ENCODE peak calls at places on chromosome 13, in seven cellular contexts. One of them, this sample, is unnamed.

GRCh38 chr13:59846845-59847620 is 316.7 kb downstream of the DIAPH3 start:
- DNase-seq in GM12878: no peak
- DNase-seq in prostate gland: no peak
- DNase-seq in transverse colon: no peak
- DNase-seq in H1: no peak
- DNase-seq in stomach: no peak
- DNase-seq in suprapubic skin: no peak
- DNase-seq in this sample: no peak

GRCh38 chr13:98804336-98804855 is 51.9 kb upstream of the SLC15A1 start:
- DNase-seq in GM12878: no peak
- DNase-seq in prostate gland: no peak
- DNase-seq in stomach: no peak
- DNase-seq in H1: peak
- DNase-seq in suprapubic skin: no peak
- DNase-seq in transverse colon: no peak
- DNase-seq in this sample: no peak

GRCh38 chr13:69579351-69579750 is 528.3 kb upstream of the ATXN8OS start:
- DNase-seq in prostate gland: no peak
- DNase-seq in suprapubic skin: no peak
- DNase-seq in GM12878: no peak
- DNase-seq in stomach: no peak
- DNase-seq in transverse colon: no peak
- DNase-seq in H1: no peak
- DNase-seq in this sample: no peak

GRCh38 chr13:51912091-51912490 is 50.3 kb downstream of the CCDC70 start:
- DNase-seq in stomach: peak
- DNase-seq in GM12878: no peak
- DNase-seq in suprapubic skin: peak
- DNase-seq in prostate gland: peak
- DNase-seq in transverse colon: no peak
- DNase-seq in H1: no peak
- DNase-seq in this sample: no peak

GRCh38 chr13:31945202-31945978 is 86.2 kb upstream of the FRY start:
- DNase-seq in H1: no peak
- DNase-seq in GM12878: no peak
- DNase-seq in stomach: peak
- DNase-seq in suprapubic skin: peak
- DNase-seq in prostate gland: peak
- DNase-seq in transverse colon: peak
- DNase-seq in this sample: no peak

GRCh38 chr13:41544824-41545707 is 87.7 kb downstream of the RGCC start:
- DNase-seq in H1: no peak
- DNase-seq in suprapubic skin: no peak
- DNase-seq in transverse colon: no peak
- DNase-seq in stomach: no peak
- DNase-seq in prostate gland: no peak
- DNase-seq in GM12878: no peak
- DNase-seq in this sample: no peak

GRCh38 chr13:107025991-107026390 is 458.1 kb upstream of the ARGLU1 start:
- DNase-seq in stomach: no peak
- DNase-seq in suprapubic skin: no peak
- DNase-seq in H1: no peak
- DNase-seq in GM12878: no peak
- DNase-seq in prostate gland: peak
- DNase-seq in transverse colon: no peak
- DNase-seq in this sample: no peak

GRCh38 chr13:35720690-35721554 is 244.4 kb upstream of the MAB21L1 start:
- DNase-seq in GM12878: no peak
- DNase-seq in prostate gland: peak
- DNase-seq in transverse colon: peak
- DNase-seq in stomach: peak
- DNase-seq in suprapubic skin: no peak
- DNase-seq in H1: peak
- DNase-seq in this sample: peak

GRCh38 chr13:33119886-33120543 is 103.8 kb downstream of the KL start:
- DNase-seq in H1: no peak
- DNase-seq in suprapubic skin: no peak
- DNase-seq in stomach: no peak
- DNase-seq in transverse colon: no peak
- DNase-seq in GM12878: no peak
- DNase-seq in prostate gland: peak
- DNase-seq in this sample: no peak

GRCh38 chr13:33125821-33126570 is 109.8 kb downstream of the KL start:
- DNase-seq in stomach: no peak
- DNase-seq in prostate gland: peak
- DNase-seq in H1: no peak
- DNase-seq in GM12878: no peak
- DNase-seq in suprapubic skin: peak
- DNase-seq in transverse colon: no peak
- DNase-seq in this sample: no peak

GRCh38 chr13:38147050-38147449 is 202.6 kb upstream of the UFM1 start:
- DNase-seq in transverse colon: no peak
- DNase-seq in H1: no peak
- DNase-seq in suprapubic skin: no peak
- DNase-seq in stomach: no peak
- DNase-seq in GM12878: no peak
- DNase-seq in prostate gland: peak
- DNase-seq in this sample: no peak

GRCh38 chr13:113161433-113161832 is 3.0 kb downstream of the PROZ start:
- DNase-seq in transverse colon: no peak
- DNase-seq in prostate gland: no peak
- DNase-seq in GM12878: no peak
- DNase-seq in suprapubic skin: no peak
- DNase-seq in stomach: no peak
- DNase-seq in H1: no peak
- DNase-seq in this sample: no peak

GRCh38 chr13:37109080-37109678 is 3.7 kb upstream of the CSNK1A1L start:
- DNase-seq in GM12878: no peak
- DNase-seq in H1: no peak
- DNase-seq in prostate gland: no peak
- DNase-seq in transverse colon: no peak
- DNase-seq in stomach: no peak
- DNase-seq in suprapubic skin: no peak
- DNase-seq in this sample: no peak

GRCh38 chr13:21050288-21051197 is 10.8 kb downstream of the LATS2 start:
- DNase-seq in suprapubic skin: no peak
- DNase-seq in prostate gland: no peak
- DNase-seq in GM12878: no peak
- DNase-seq in H1: peak
- DNase-seq in transverse colon: no peak
- DNase-seq in stomach: no peak
- DNase-seq in this sample: no peak

GRCh38 chr13:51728275-51728673 is 75.7 kb downstream of the DHRS12 start:
- DNase-seq in stomach: no peak
- DNase-seq in GM12878: no peak
- DNase-seq in H1: no peak
- DNase-seq in suprapubic skin: no peak
- DNase-seq in prostate gland: no peak
- DNase-seq in transverse colon: no peak
- DNase-seq in this sample: no peak

GRCh38 chr13:37443538-37443937 is 155.0 kb downstream of the POSTN start:
- DNase-seq in stomach: no peak
- DNase-seq in H1: no peak
- DNase-seq in suprapubic skin: no peak
- DNase-seq in GM12878: no peak
- DNase-seq in transverse colon: no peak
- DNase-seq in prostate gland: no peak
- DNase-seq in this sample: no peak

GRCh38 chr13:60627071-60627686 is 230.2 kb downstream of the TDRD3 start:
- DNase-seq in H1: peak
- DNase-seq in prostate gland: no peak
- DNase-seq in stomach: no peak
- DNase-seq in transverse colon: no peak
- DNase-seq in suprapubic skin: no peak
- DNase-seq in GM12878: no peak
- DNase-seq in this sample: no peak

GRCh38 chr13:72204291-72204690 is 337.3 kb upstream of the DACH1 start:
- DNase-seq in H1: no peak
- DNase-seq in suprapubic skin: no peak
- DNase-seq in transverse colon: no peak
- DNase-seq in prostate gland: no peak
- DNase-seq in stomach: no peak
- DNase-seq in GM12878: no peak
- DNase-seq in this sample: no peak

GRCh38 chr13:42064259-42064658 is 15.8 kb downstream of the DGKH start:
- DNase-seq in suprapubic skin: no peak
- DNase-seq in stomach: no peak
- DNase-seq in transverse colon: no peak
- DNase-seq in prostate gland: no peak
- DNase-seq in H1: no peak
- DNase-seq in GM12878: no peak
- DNase-seq in this sample: no peak

GRCh38 chr13:110106726-110107125 is 200.2 kb downstream of the COL4A1 start:
- DNase-seq in GM12878: no peak
- DNase-seq in transverse colon: peak
- DNase-seq in prostate gland: no peak
- DNase-seq in H1: no peak
- DNase-seq in suprapubic skin: peak
- DNase-seq in stomach: no peak
- DNase-seq in this sample: no peak

GRCh38 chr13:110109140-110109783 is 197.7 kb downstream of the COL4A1 start:
- DNase-seq in prostate gland: no peak
- DNase-seq in H1: no peak
- DNase-seq in GM12878: no peak
- DNase-seq in suprapubic skin: peak
- DNase-seq in stomach: no peak
- DNase-seq in transverse colon: no peak
- DNase-seq in this sample: no peak

GRCh38 chr13:110109910-110110309 is 197.0 kb downstream of the COL4A1 start:
- DNase-seq in stomach: no peak
- DNase-seq in suprapubic skin: peak
- DNase-seq in prostate gland: no peak
- DNase-seq in H1: no peak
- DNase-seq in GM12878: no peak
- DNase-seq in transverse colon: peak
- DNase-seq in this sample: no peak

GRCh38 chr13:110107568-110108347 is 199.2 kb downstream of the COL4A1 start:
- DNase-seq in H1: peak
- DNase-seq in suprapubic skin: peak
- DNase-seq in prostate gland: no peak
- DNase-seq in GM12878: no peak
- DNase-seq in transverse colon: no peak
- DNase-seq in stomach: no peak
- DNase-seq in this sample: no peak

DNA sequence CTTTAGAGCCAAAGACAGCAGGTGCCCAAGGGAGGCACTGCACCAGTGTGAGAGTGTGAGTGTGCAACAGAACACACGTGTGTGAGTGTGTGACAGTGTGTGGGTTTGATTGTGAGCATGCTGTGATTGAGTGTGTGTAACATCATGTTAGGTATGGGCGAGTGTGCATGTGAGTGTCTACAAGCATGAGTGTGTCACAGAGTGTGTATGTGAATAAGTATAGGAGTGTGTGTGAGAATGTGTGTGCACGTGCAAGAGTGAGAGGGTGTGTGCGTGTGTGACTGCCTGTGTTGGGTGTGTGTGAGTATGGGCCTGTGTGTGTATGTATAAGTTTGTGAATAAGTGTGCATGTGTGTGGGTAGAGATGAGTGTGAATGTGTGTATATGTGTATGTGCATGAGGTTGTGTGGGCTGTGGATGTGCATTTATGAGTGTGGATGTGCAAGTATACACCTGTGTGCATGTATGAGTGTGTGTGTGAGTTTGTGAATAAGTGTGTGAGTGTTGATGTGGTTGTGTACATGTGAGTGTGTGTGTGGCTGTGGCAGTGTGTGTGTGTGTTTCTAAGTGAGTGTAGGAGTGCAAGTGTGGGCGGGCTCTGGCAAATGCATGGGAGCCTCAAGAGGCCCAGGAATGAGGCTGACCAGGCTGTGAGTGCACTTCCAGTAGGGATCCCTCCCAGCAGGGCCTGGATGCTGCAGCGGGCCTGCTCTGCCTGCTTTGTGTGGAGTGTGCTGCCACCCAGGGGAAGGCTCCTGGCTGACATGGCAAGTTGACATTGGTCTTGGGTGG is 198.4 kb downstream of the COL4A1 start:
- DNase-seq in stomach: peak
- DNase-seq in prostate gland: peak
- DNase-seq in suprapubic skin: peak
- DNase-seq in transverse colon: peak
- DNase-seq in H1: no peak
- DNase-seq in GM12878: no peak
- DNase-seq in this sample: no peak
- TF ChIP-seq POLR2A in stomach: no peak
- TF ChIP-seq POLR2A in prostate gland: no peak
- TF ChIP-seq POLR2A in suprapubic skin: no peak
- TF ChIP-seq POLR2A in transverse colon: no peak
- TF ChIP-seq POLR2A in H1: no peak
- TF ChIP-seq POLR2A in GM12878: no peak
- TF ChIP-seq POLR2A in this sample: no peak

DNA sequence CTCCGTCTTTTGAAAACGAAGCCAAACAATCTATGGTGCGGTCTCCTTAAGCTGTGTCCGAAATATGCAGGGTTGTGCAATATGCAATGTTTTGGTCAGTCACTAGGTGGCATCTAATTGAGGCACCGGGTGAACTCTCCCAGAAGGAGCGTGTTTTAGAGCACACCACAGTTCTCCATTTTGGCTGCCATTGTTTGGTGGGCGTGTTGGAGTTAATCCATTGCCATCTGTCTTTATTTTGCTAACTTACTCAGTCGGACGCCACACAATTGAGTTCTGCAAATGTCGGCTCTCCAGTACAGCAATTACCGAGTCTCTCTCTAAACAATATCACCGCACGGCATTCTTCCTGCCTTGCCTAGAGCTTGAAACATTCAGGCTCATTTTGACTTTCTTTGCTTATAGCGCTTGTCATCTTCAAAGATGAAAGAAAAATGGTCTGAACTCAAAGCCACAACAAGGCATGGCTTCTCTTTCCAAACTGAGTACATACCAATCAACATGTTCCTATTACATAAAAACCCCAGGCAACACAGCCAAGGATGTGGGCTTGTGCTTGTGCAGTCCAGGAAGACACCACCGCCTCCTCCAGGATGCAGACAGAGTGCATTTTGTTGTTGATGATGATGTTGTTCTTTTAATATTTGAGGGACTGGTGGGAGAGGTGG is 182.0 kb upstream of the SERP2 start:
- DNase-seq in suprapubic skin: no peak
- DNase-seq in prostate gland: peak
- DNase-seq in GM12878: no peak
- DNase-seq in stomach: peak
- DNase-seq in H1: no peak
- DNase-seq in transverse colon: peak
- DNase-seq in this sample: no peak
- TF ChIP-seq POLR2AphosphoS5 in suprapubic skin: no peak
- TF ChIP-seq POLR2AphosphoS5 in prostate gland: peak
- TF ChIP-seq POLR2AphosphoS5 in GM12878: no peak
- TF ChIP-seq POLR2AphosphoS5 in stomach: no peak
- TF ChIP-seq POLR2AphosphoS5 in H1: no peak
- TF ChIP-seq POLR2AphosphoS5 in transverse colon: no peak
- TF ChIP-seq POLR2AphosphoS5 in this sample: no peak

GRCh38 chr13:48532473-48533206 is at the start of gene RCBTB2:
- DNase-seq in suprapubic skin: peak
- DNase-seq in transverse colon: peak
- DNase-seq in H1: peak
- DNase-seq in GM12878: peak
- DNase-seq in prostate gland: peak
- DNase-seq in stomach: peak
- DNase-seq in this sample: peak
- TF ChIP-seq POLR2A in suprapubic skin: peak
- TF ChIP-seq POLR2A in transverse colon: peak
- TF ChIP-seq POLR2A in H1: peak
- TF ChIP-seq POLR2A in GM12878: peak
- TF ChIP-seq POLR2A in prostate gland: peak
- TF ChIP-seq POLR2A in stomach: peak
- TF ChIP-seq POLR2A in this sample: peak

GRCh38 chr13:19633340-19634128 is at the start of gene MPHOSPH8:
- DNase-seq in prostate gland: peak
- DNase-seq in stomach: peak
- DNase-seq in transverse colon: peak
- DNase-seq in suprapubic skin: peak
- DNase-seq in GM12878: peak
- DNase-seq in H1: peak
- DNase-seq in this sample: peak
- TF ChIP-seq POLR2AphosphoS5 in prostate gland: peak
- TF ChIP-seq POLR2AphosphoS5 in stomach: peak
- TF ChIP-seq POLR2AphosphoS5 in transverse colon: peak
- TF ChIP-seq POLR2AphosphoS5 in suprapubic skin: no peak
- TF ChIP-seq POLR2AphosphoS5 in GM12878: peak
- TF ChIP-seq POLR2AphosphoS5 in H1: no peak
- TF ChIP-seq POLR2AphosphoS5 in this sample: peak

This sample was measured in GM12892.